ENCODE peak calls at places on chromosome 18, in eight cellular contexts. F is Panc1, L is body of pancreas, P is AG04450, J is choroid plexus epithelial cell, X is GM06990, T is spleen, Y is cardiac muscle cell. O is an unnamed sample.

GRCh38 chr18:3604260-3604625 is 154.3 kb downstream of the TGIF1 start:
- DNase-seq in F (no peak), X (no peak), P (no peak), T (no peak), L (no peak), Y (no peak), J (no peak), O (no peak)

GRCh38 chr18:25454270-25454659 is 102.3 kb upstream of the ZNF521 start:
- DNase-seq in Y (no peak), X (no peak), F (no peak), P (no peak), T (no peak), J (no peak), L (no peak), O (no peak)

GRCh38 chr18:12621737-12622306 is 36.1 kb downstream of the SPIRE1 start:
- DNase-seq in F (no peak), Y (peak; percentile 38), T (no peak), P (peak; percentile 59), X (no peak), L (no peak), J (peak; percentile 51), O (no peak)

GRCh38 chr18:3111523-3112240 is 98.7 kb upstream of the LPIN2 start:
- DNase-seq in J (no peak), Y (no peak), L (no peak), X (no peak), T (no peak), F (no peak), P (no peak), O (no peak)

GRCh38 chr18:78895207-78896001 is 84.2 kb upstream of the SALL3 start:
- DNase-seq in Y (no peak), X (no peak), T (no peak), L (no peak), F (no peak), P (no peak), J (no peak), O (no peak)

GRCh38 chr18:39053569-39053968 is 1488.0 kb upstream of the CELF4 start:
- DNase-seq in J (no peak), T (no peak), L (no peak), F (no peak), X (no peak), P (no peak), Y (no peak), O (no peak)

GRCh38 chr18:13522861-13523660 is 203.3 kb downstream of the FAM210A start:
- DNase-seq in Y (no peak), T (no peak), J (no peak), X (no peak), F (no peak), P (no peak), L (no peak), O (no peak)

GRCh38 chr18:35407871-35408481 is 30.8 kb upstream of the ZNF396 start:
- DNase-seq in F (peak; percentile 45), Y (peak; percentile 83), P (peak; percentile 41), X (no peak), J (peak; percentile 89), L (peak; percentile 49), T (no peak), O (no peak)

GRCh38 chr18:51857989-51858388 is 482.0 kb upstream of the DCC start:
- DNase-seq in P (no peak), J (no peak), X (no peak), L (no peak), F (no peak), T (no peak), Y (no peak), O (no peak)

GRCh38 chr18:3189884-3190283 is 29.9 kb downstream of the MYOM1 start:
- DNase-seq in Y (no peak), P (no peak), L (no peak), T (no peak), F (no peak), X (no peak), J (no peak), O (no peak)

GRCh38 chr18:63319383-63320040 is at the start of gene BCL2:
- DNase-seq in L (peak; percentile 39), T (no peak), Y (peak; percentile 52), X (no peak), J (peak; percentile 47), F (no peak), P (no peak), O (no peak)

GRCh38 chr18:44537521-44537920 is 143.2 kb upstream of the SETBP1 start:
- DNase-seq in J (peak; percentile 70), F (no peak), L (no peak), P (peak; percentile 21), T (no peak), X (no peak), Y (peak; percentile 65), O (no peak)

GRCh38 chr18:14941256-14941655 is 193.3 kb downstream of the ANKRD30B start:
- DNase-seq in L (no peak), F (no peak), P (no peak), T (no peak), Y (no peak), X (no peak), J (no peak), O (no peak)

GRCh38 chr18:12686100-12686499 is 16.4 kb downstream of the CEP76 start:
- DNase-seq in F (no peak), T (no peak), L (no peak), J (peak; percentile 72), Y (peak; percentile 39), X (no peak), P (no peak), O (no peak)

GRCh38 chr18:62814114-62814759 is 98.9 kb downstream of the PHLPP1 start:
- DNase-seq in L (no peak), X (no peak), T (no peak), Y (peak; percentile 24), F (no peak), J (no peak), P (no peak), O (no peak)

GRCh38 chr18:6521804-6522418 is 107.2 kb upstream of the L3MBTL4 start:
- DNase-seq in T (no peak), P (peak; percentile 3), J (peak; percentile 80), X (no peak), L (peak; percentile 61), Y (peak; percentile 63), F (peak; percentile 68), O (no peak)

GRCh38 chr18:38606841-38607240 is 1041.2 kb upstream of the CELF4 start:
- DNase-seq in T (no peak), Y (no peak), J (no peak), L (no peak), X (no peak), P (no peak), F (no peak), O (no peak)

GRCh38 chr18:79517322-79517721 is 121.6 kb downstream of the NFATC1 start:
- DNase-seq in P (no peak), Y (no peak), X (no peak), F (no peak), J (no peak), T (peak; percentile 80), L (no peak), O (no peak)

GRCh38 chr18:42509702-42510424 is 554.8 kb downstream of the PIK3C3 start:
- DNase-seq in T (no peak), P (no peak), F (no peak), L (no peak), J (no peak), Y (no peak), X (no peak), O (no peak)

DNA sequence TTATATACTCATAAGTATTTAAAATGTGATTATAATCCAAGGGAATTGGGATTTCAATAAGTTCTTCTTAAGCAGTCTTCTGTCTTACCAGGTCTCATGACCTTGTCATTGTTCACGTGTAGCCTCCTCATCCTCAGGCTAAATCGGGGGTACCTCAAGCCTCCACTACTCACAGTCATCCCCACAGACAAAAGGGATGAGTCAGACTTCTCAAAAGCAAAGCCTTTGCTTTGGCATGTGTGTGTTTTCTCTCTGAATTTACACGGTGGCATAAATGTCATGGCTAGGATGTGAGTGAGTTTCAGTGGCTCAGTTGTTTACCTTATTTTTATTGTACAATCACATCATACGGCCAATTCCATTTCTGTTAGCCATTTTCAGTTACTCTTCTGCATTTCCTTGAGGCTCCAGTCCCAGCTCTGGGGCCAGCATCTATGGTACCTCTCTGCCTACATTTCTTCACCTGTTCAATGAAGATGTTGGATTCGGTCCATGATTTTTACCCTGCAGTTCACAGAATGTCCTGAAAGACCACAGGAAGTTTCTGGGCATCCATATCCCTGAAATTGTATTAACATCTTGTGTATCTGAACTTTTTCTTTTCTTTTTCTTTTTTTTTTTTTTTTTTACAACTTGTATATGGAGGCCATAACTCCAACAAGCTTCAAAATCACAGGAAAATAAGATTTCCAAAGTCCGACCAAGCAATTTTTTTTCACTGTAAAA is 195.3 kb downstream of the FHOD3 start:
- DNase-seq in X (no peak), J (no peak), L (no peak), Y (no peak), F (no peak), P (no peak), T (no peak), O (no peak)
- TF ChIP-seq CTCF in X (no peak), J (no peak), L (no peak), Y (no peak), F (no peak), P (no peak), T (no peak), O (no peak)

DNA sequence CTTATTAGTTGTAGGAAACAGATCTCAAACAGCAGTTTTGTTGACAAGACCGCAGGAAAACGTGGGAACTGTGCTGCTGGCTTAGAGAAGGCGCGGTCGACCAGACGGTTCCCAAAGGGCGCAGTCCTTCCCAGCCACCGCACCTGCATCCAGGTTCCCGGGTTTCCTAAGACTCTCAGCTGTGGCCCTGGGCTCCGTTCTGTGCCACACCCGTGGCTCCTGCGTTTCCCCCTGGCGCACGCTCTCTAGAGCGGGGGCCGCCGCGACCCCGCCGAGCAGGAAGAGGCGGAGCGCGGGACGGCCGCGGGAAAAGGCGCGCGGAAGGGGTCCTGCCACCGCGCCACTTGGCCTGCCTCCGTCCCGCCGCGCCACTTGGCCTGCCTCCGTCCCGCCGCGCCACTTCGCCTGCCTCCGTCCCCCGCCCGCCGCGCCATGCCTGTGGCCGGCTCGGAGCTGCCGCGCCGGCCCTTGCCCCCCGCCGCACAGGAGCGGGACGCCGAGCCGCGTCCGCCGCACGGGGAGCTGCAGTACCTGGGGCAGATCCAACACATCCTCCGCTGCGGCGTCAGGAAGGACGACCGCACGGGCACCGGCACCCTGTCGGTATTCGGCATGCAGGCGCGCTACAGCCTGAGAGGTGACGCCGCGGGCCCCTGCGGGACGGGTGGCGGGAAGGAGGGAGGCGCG is at the start of gene TYMS:
- DNase-seq in T (peak; percentile 82), X (peak; percentile 83), L (peak; percentile 60), P (no peak), Y (peak; percentile 61), J (peak; percentile 46), F (no peak), O (no peak)
- TF ChIP-seq CTCF in T (no peak), X (no peak), L (no peak), P (peak; percentile 15), Y (no peak), J (no peak), F (no peak), O (no peak)

DNA sequence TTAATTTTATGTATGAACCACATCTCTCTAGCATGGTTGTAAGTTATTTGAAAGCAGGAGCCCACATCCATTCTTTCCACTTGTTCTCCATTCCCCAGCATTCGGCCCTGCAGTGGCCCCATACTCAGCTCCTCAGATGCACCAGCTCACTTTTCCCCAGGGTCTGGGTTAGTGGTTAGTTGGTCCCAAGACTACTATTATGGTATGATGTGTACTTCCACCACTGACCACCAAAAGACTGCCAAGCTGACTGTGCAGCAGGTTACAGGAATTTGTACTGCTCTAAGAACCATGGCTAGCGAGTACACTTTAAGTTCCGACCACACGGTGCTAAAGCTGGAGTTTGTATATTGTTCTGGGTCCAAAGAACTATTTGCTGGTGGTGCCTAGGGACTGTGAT is 413.6 kb upstream of the TCF4 start:
- DNase-seq in T (no peak), F (no peak), J (peak; percentile 26), Y (peak; percentile 13), P (no peak), L (no peak), X (no peak), O (no peak)
- TF ChIP-seq CTCF in T (no peak), F (no peak), J (no peak), Y (no peak), P (no peak), L (no peak), X (no peak), O (no peak)

GRCh38 chr18:37309059-37309458 is 256.5 kb downstream of the CELF4 start:
- DNase-seq in J (peak; percentile 21), F (no peak), Y (peak; percentile 25), L (no peak), T (no peak), X (no peak), P (no peak), O (no peak)
- TF ChIP-seq CTCF in J (peak; percentile 11), F (no peak), Y (no peak), L (no peak), T (no peak), X (no peak), P (no peak), O (no peak)

O was measured in esophagus squamous epithelium.